ENCODE peak calls at places on chromosomes 7 and 10, in four cellular contexts. X is HepG2, Z is HCT116, E is K562. V is an unnamed sample.

GRCh38 chr10:6838118-6838517 is 258.0 kb upstream of the PRKCQ start:
- DNase-seq in X (peak), Z (no peak), E (no peak), V (no peak)

GRCh38 chr7:115879171-115879570 is 151.4 kb downstream of the TFEC start:
- DNase-seq in X (no peak), Z (no peak), E (no peak), V (no peak)

GRCh38 chr7:132655071-132655761 is 78.9 kb upstream of the PLXNA4 start:
- DNase-seq in X (no peak), Z (no peak), E (no peak), V (no peak)

GRCh38 chr10:116113721-116114501 is 159.1 kb downstream of the GFRA1 start:
- DNase-seq in X (no peak), Z (no peak), E (no peak), V (no peak)

GRCh38 chr10:121288864-121289659 is 309.2 kb downstream of the FGFR2 start:
- DNase-seq in X (no peak), Z (no peak), E (no peak), V (no peak)

GRCh38 chr7:27901028-27901760 is 161.2 kb downstream of the TAX1BP1 start:
- DNase-seq in X (no peak), Z (no peak), E (no peak), V (no peak)

GRCh38 chr10:36026656-36027390 is 384.7 kb upstream of the FZD8 start:
- DNase-seq in X (no peak), Z (no peak), E (no peak), V (no peak)

GRCh38 chr10:110310741-110311140 is 6.0 kb upstream of the SMNDC1 start:
- DNase-seq in X (no peak), Z (no peak), E (no peak), V (no peak)

GRCh38 chr10:63388421-63389031 is 77.3 kb downstream of the JMJD1C start:
- DNase-seq in X (no peak), Z (no peak), E (no peak), V (no peak)

GRCh38 chr10:47024399-47025252 is 113.4 kb downstream of the PTPN20 start:
- DNase-seq in X (peak), Z (peak), E (peak), V (peak)

GRCh38 chr10:104297697-104298660 is 29.0 kb downstream of the GSTO2 start:
- DNase-seq in X (no peak), Z (no peak), E (peak), V (no peak)

GRCh38 chr7:92916751-92917369 is 80.5 kb upstream of the CDK6 start:
- DNase-seq in X (peak), Z (peak), E (no peak), V (no peak)

GRCh38 chr7:103640031-103640779 is 194.2 kb upstream of the SLC26A5 start:
- DNase-seq in X (no peak), Z (no peak), E (no peak), V (no peak)

GRCh38 chr10:84626688-84627087 is 298.3 kb downstream of the CCSER2 start:
- DNase-seq in X (no peak), Z (no peak), E (no peak), V (no peak)

GRCh38 chr10:12181065-12181775 is 14.5 kb downstream of the NUDT5 start:
- DNase-seq in X (no peak), Z (no peak), E (no peak), V (no peak)

GRCh38 chr7:20858913-20859312 is 72.2 kb upstream of the SP8 start:
- DNase-seq in X (no peak), Z (no peak), E (no peak), V (no peak)

GRCh38 chr7:95527033-95527775 is 41.5 kb downstream of the ASB4 start:
- DNase-seq in X (peak), Z (peak), E (peak), V (peak)

GRCh38 chr7:139177696-139178095 is 53.3 kb upstream of the UBN2 start:
- DNase-seq in X (no peak), Z (no peak), E (no peak), V (no peak)

GRCh38 chr7:43879477-43879876 is 10.2 kb upstream of the MRPS24 start:
- DNase-seq in X (no peak), Z (no peak), E (no peak), V (no peak)

GRCh38 chr10:13711281-13711680 is 124.5 kb downstream of the PRPF18 start:
- DNase-seq in X (no peak), Z (no peak), E (no peak), V (no peak)

GRCh38 chr7:4128161-4128560 is 553.9 kb upstream of the FOXK1 start:
- DNase-seq in X (no peak), Z (no peak), E (no peak), V (no peak)

GRCh38 chr7:4132221-4132620 is 549.9 kb upstream of the FOXK1 start:
- DNase-seq in X (no peak), Z (no peak), E (no peak), V (no peak)

GRCh38 chr7:4129481-4130122 is 552.5 kb upstream of the FOXK1 start:
- DNase-seq in X (no peak), Z (no peak), E (no peak), V (no peak)

GRCh38 chr7:4133491-4134044 is 548.5 kb upstream of the FOXK1 start:
- DNase-seq in X (no peak), Z (no peak), E (no peak), V (no peak)

GRCh38 chr7:4131043-4131442 is 551.1 kb upstream of the FOXK1 start:
- DNase-seq in X (no peak), Z (no peak), E (no peak), V (no peak)
- TF ChIP-seq CTCF in X (no peak), Z (peak), E (no peak), V (no peak)

DNA sequence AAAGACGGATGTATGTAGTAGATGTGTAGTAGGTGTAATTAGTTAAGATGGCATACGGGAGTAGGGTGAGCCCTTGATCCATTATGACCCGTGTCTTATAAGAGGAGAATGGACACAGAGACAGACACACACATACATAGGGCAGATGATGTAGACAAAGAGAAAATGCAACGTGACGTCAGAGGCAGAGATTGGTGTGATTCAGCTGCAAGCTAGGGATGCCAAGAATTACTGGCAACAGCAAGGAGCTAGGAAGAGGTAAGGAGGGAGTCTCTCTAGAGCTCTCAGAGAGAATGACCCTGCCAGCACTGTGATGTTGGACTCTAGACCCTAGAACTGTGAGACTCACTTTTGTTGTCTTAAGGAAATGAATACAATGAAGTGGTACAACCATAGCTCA is 247.0 kb upstream of the HABP2 start:
- DNase-seq in X (no peak), Z (no peak), E (no peak), V (no peak)
- TF ChIP-seq SIN3A in X (no peak), Z (no peak), E (no peak), V (no peak)

GRCh38 chr10:91340613-91341362 is 69.4 kb upstream of the HECTD2 start:
- DNase-seq in X (no peak), Z (no peak), E (no peak), V (peak)
- TF ChIP-seq TCF7L2 in X (no peak), Z (no peak), E (no peak), V (no peak)

GRCh38 chr10:69693886-69694285 is 63.8 kb downstream of the FAM241B start:
- DNase-seq in X (no peak), Z (no peak), E (no peak), V (no peak)

GRCh38 chr10:69692891-69693290 is 62.8 kb downstream of the FAM241B start:
- DNase-seq in X (no peak), Z (no peak), E (no peak), V (no peak)

GRCh38 chr10:69697006-69697405 is 67.0 kb downstream of the FAM241B start:
- DNase-seq in X (no peak), Z (no peak), E (no peak), V (no peak)

GRCh38 chr10:69696073-69696731 is 66.2 kb downstream of the FAM241B start:
- DNase-seq in X (peak), Z (peak), E (peak), V (no peak)
- TF ChIP-seq CTCF in X (peak), Z (peak), E (peak), V (peak)

GRCh38 chr7:22663319-22663718 is 63.7 kb upstream of the IL6 start:
- DNase-seq in X (no peak), Z (no peak), E (no peak), V (no peak)
- TF ChIP-seq SIN3A in X (no peak), Z (no peak), E (no peak), V (no peak)

GRCh38 chr7:122136033-122136432 is 8.0 kb downstream of the AASS start:
- DNase-seq in X (no peak), Z (no peak), E (no peak), V (no peak)
- TF ChIP-seq TCF7L2 in X (no peak), Z (no peak), E (no peak), V (no peak)

DNA sequence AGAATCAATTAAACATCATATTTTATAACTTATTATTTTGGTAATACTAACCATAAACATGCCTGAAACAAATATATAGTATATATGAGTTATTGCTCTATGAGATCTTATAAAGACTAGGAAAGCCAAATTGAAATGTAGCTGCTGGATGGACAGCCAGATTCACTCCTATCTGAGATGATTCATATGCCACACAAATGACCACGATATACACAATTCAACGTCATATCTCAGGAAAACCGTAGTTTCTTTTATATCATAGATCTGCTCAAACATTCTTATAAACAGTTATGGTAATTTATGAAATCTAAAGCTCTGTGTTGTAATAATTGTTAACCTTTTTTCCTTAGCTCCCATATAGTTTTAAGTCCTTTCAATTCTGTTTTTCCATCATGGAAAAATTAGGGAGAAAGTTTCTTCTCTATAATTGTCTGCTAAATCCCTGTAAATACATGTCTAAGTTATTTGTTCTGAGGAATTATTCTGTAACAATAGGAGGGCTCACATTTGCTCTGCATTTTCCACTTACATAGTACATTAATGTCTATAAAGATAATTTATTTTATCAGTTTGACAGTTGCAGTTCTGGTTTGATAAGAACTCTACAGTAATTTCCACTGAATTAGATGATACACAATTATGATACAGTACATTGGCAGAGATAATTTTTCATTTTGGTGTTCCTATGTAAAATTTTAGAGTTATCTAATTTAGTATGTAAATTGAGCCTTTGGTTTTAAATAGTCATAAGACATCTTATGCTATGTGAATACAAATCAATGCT is 42.7 kb downstream of the GNAT3 start:
- DNase-seq in X (no peak), Z (no peak), E (no peak), V (no peak)
- TF ChIP-seq CTCF in X (no peak), Z (no peak), E (no peak), V (no peak)